ENCODE peak calls at places on chromosomes 12 and 14, in seven cellular contexts. C, G, Z, F, D, Y and L are unnamed samples.
A peak's percentile ranks its signal among the peaks of the same experiment; 100 is the strongest.

GRCh38 chr14:69945905-69946304 is 66.7 kb downstream of the SMOC1 start:
- DNase-seq in C (peak; percentile 9), G (no peak), Z (no peak), F (peak; percentile 49), D (no peak), Y (peak; percentile 33), L (no peak)

GRCh38 chr12:96094201-96094600 is 58.8 kb upstream of the LTA4H start:
- DNase-seq in C (peak; percentile 83), G (peak; percentile 22), Z (no peak), F (peak; percentile 79), D (no peak), Y (peak; percentile 85), L (peak; percentile 9)

GRCh38 chr14:103347091-103347815 is 13.2 kb downstream of the EIF5 start:
- DNase-seq in C (no peak), G (no peak), Z (no peak), F (no peak), D (no peak), Y (no peak), L (no peak)

GRCh38 chr14:64950889-64951288 is 8.3 kb upstream of the GPX2 start:
- DNase-seq in C (no peak), G (no peak), Z (no peak), F (no peak), D (no peak), Y (no peak), L (no peak)

GRCh38 chr14:74566174-74567125 is 45.6 kb downstream of the LTBP2 start:
- DNase-seq in C (peak; percentile 62), G (peak; percentile 83), Z (no peak), F (peak; percentile 57), D (peak; percentile 67), Y (peak; percentile 80), L (peak; percentile 37)

GRCh38 chr12:51726931-51727330 is 121.6 kb downstream of the FIGNL2 start:
- DNase-seq in C (no peak), G (no peak), Z (no peak), F (no peak), D (no peak), Y (no peak), L (no peak)

GRCh38 chr12:6778212-6778570 is 5.9 kb downstream of the LAG3 start:
- DNase-seq in C (no peak), G (peak; percentile 41), Z (no peak), F (no peak), D (no peak), Y (peak; percentile 41), L (no peak)

GRCh38 chr14:21024668-21025373 is at the start of gene NDRG2:
- DNase-seq in C (peak; percentile 25), G (peak; percentile 14), Z (peak; percentile 73), F (no peak), D (peak; percentile 63), Y (peak; percentile 70), L (no peak)

GRCh38 chr14:99513183-99513694 is 32.0 kb downstream of the CCNK start:
- DNase-seq in C (no peak), G (no peak), Z (no peak), F (no peak), D (no peak), Y (no peak), L (no peak)

GRCh38 chr12:130335517-130336392 is 1.9 kb upstream of the PIWIL1 start:
- DNase-seq in C (peak; percentile 47), G (peak; percentile 73), Z (peak; percentile 25), F (peak; percentile 28), D (peak; percentile 38), Y (peak; percentile 72), L (no peak)

GRCh38 chr12:39626033-39626814 is 6.6 kb upstream of the ABCD2 start:
- DNase-seq in C (no peak), G (no peak), Z (no peak), F (no peak), D (no peak), Y (no peak), L (no peak)

GRCh38 chr14:68715032-68715924 is 77.6 kb downstream of the ZFP36L1 start:
- DNase-seq in C (peak; percentile 29), G (peak; percentile 31), Z (no peak), F (peak; percentile 77), D (no peak), Y (peak; percentile 64), L (no peak)

GRCh38 chr12:62260733-62261683 is 804 bp downstream of the USP15 start:
- DNase-seq in C (peak; percentile 77), G (peak; percentile 37), Z (peak; percentile 75), F (peak; percentile 55), D (no peak), Y (peak; percentile 56), L (no peak)

GRCh38 chr12:78871566-78871965 is 7.0 kb downstream of the SYT1 start:
- DNase-seq in C (no peak), G (no peak), Z (no peak), F (no peak), D (no peak), Y (no peak), L (no peak)

GRCh38 chr14:63726499-63726898 is 1.4 kb downstream of the SGPP1 start:
- DNase-seq in C (no peak), G (no peak), Z (no peak), F (no peak), D (no peak), Y (no peak), L (no peak)

GRCh38 chr12:11758838-11759509 is 109.5 kb downstream of the ETV6 start:
- DNase-seq in C (no peak), G (no peak), Z (no peak), F (no peak), D (no peak), Y (no peak), L (no peak)

GRCh38 chr12:9120487-9121184 is 4.9 kb upstream of the A2M start:
- DNase-seq in C (no peak), G (no peak), Z (no peak), F (no peak), D (no peak), Y (no peak), L (no peak)